ENCODE peak calls at places on chromosomes 5 and 9, in ten cellular contexts. One of them, this sample, is unnamed.

GRCh38 chr9:114908104-114908621 is 22.2 kb downstream of the TNFSF8 start:
- DNase-seq in fibroblast of lung: no peak
- DNase-seq in mammary epithelial cell: peak
- DNase-seq in HCT116: peak
- DNase-seq in GM23248: peak
- DNase-seq in MM.1S: peak
- DNase-seq in hepatocyte: peak
- DNase-seq in GM23338: no peak
- DNase-seq in astrocyte: peak
- DNase-seq in neural progenitor cell: no peak
- DNase-seq in this sample: no peak

GRCh38 chr5:77133061-77133758 is 46.1 kb upstream of the ZBED3 start:
- DNase-seq in fibroblast of lung: peak
- DNase-seq in mammary epithelial cell: peak
- DNase-seq in HCT116: peak
- DNase-seq in GM23248: peak
- DNase-seq in MM.1S: no peak
- DNase-seq in hepatocyte: peak
- DNase-seq in GM23338: no peak
- DNase-seq in astrocyte: peak
- DNase-seq in neural progenitor cell: no peak
- DNase-seq in this sample: no peak

GRCh38 chr5:158840193-158840592 is 259.5 kb downstream of the EBF1 start:
- DNase-seq in fibroblast of lung: no peak
- DNase-seq in mammary epithelial cell: no peak
- DNase-seq in HCT116: no peak
- DNase-seq in GM23248: peak
- DNase-seq in MM.1S: no peak
- DNase-seq in hepatocyte: no peak
- DNase-seq in GM23338: no peak
- DNase-seq in astrocyte: no peak
- DNase-seq in neural progenitor cell: no peak
- DNase-seq in this sample: no peak

GRCh38 chr5:138696501-138696900 is 56.7 kb upstream of the CTNNA1 start:
- DNase-seq in fibroblast of lung: no peak
- DNase-seq in mammary epithelial cell: peak
- DNase-seq in HCT116: no peak
- DNase-seq in GM23248: peak
- DNase-seq in MM.1S: no peak
- DNase-seq in hepatocyte: peak
- DNase-seq in GM23338: no peak
- DNase-seq in astrocyte: peak
- DNase-seq in neural progenitor cell: no peak
- DNase-seq in this sample: no peak

GRCh38 chr9:91119147-91119546 is 242.6 kb downstream of the AUH start:
- DNase-seq in fibroblast of lung: peak
- DNase-seq in mammary epithelial cell: peak
- DNase-seq in HCT116: no peak
- DNase-seq in GM23248: peak
- DNase-seq in MM.1S: no peak
- DNase-seq in hepatocyte: no peak
- DNase-seq in GM23338: peak
- DNase-seq in astrocyte: peak
- DNase-seq in neural progenitor cell: no peak
- DNase-seq in this sample: peak

GRCh38 chr5:10528056-10528816 is 35.6 kb upstream of the ANKRD33B start:
- DNase-seq in fibroblast of lung: peak
- DNase-seq in mammary epithelial cell: peak
- DNase-seq in HCT116: no peak
- DNase-seq in GM23248: peak
- DNase-seq in MM.1S: no peak
- DNase-seq in hepatocyte: no peak
- DNase-seq in GM23338: no peak
- DNase-seq in astrocyte: no peak
- DNase-seq in neural progenitor cell: no peak
- DNase-seq in this sample: peak

GRCh38 chr5:76337949-76338589 is 65.0 kb upstream of the IQGAP2 start:
- DNase-seq in fibroblast of lung: peak
- DNase-seq in mammary epithelial cell: peak
- DNase-seq in HCT116: peak
- DNase-seq in GM23248: peak
- DNase-seq in MM.1S: peak
- DNase-seq in hepatocyte: peak
- DNase-seq in GM23338: peak
- DNase-seq in astrocyte: peak
- DNase-seq in neural progenitor cell: peak
- DNase-seq in this sample: no peak

GRCh38 chr5:4653475-4653874 is 486.7 kb upstream of the ADAMTS16 start:
- DNase-seq in fibroblast of lung: no peak
- DNase-seq in mammary epithelial cell: no peak
- DNase-seq in HCT116: no peak
- DNase-seq in GM23248: no peak
- DNase-seq in MM.1S: no peak
- DNase-seq in hepatocyte: no peak
- DNase-seq in GM23338: no peak
- DNase-seq in astrocyte: no peak
- DNase-seq in neural progenitor cell: no peak
- DNase-seq in this sample: no peak

GRCh38 chr9:76534031-76534430 is 75.0 kb downstream of the GCNT1 start:
- DNase-seq in fibroblast of lung: peak
- DNase-seq in mammary epithelial cell: no peak
- DNase-seq in HCT116: no peak
- DNase-seq in GM23248: peak
- DNase-seq in MM.1S: no peak
- DNase-seq in hepatocyte: no peak
- DNase-seq in GM23338: no peak
- DNase-seq in astrocyte: peak
- DNase-seq in neural progenitor cell: no peak
- DNase-seq in this sample: no peak

GRCh38 chr5:92641031-92641962 is 939.7 kb downstream of the NR2F1-AS1 start:
- DNase-seq in fibroblast of lung: peak
- DNase-seq in mammary epithelial cell: peak
- DNase-seq in HCT116: peak
- DNase-seq in GM23248: peak
- DNase-seq in MM.1S: peak
- DNase-seq in hepatocyte: peak
- DNase-seq in GM23338: no peak
- DNase-seq in astrocyte: peak
- DNase-seq in neural progenitor cell: no peak
- DNase-seq in this sample: peak

GRCh38 chr5:157290981-157291711 is 25.2 kb downstream of the CYFIP2 start:
- DNase-seq in fibroblast of lung: no peak
- DNase-seq in mammary epithelial cell: no peak
- DNase-seq in HCT116: no peak
- DNase-seq in GM23248: no peak
- DNase-seq in MM.1S: no peak
- DNase-seq in hepatocyte: peak
- DNase-seq in GM23338: no peak
- DNase-seq in astrocyte: peak
- DNase-seq in neural progenitor cell: no peak
- DNase-seq in this sample: no peak

GRCh38 chr9:127884976-127885490 is 7.6 kb upstream of the AK1 start:
- DNase-seq in fibroblast of lung: no peak
- DNase-seq in mammary epithelial cell: no peak
- DNase-seq in HCT116: no peak
- DNase-seq in GM23248: no peak
- DNase-seq in MM.1S: no peak
- DNase-seq in hepatocyte: no peak
- DNase-seq in GM23338: no peak
- DNase-seq in astrocyte: no peak
- DNase-seq in neural progenitor cell: no peak
- DNase-seq in this sample: no peak

GRCh38 chr5:95863383-95863757 is 40.8 kb upstream of the GLRX start:
- DNase-seq in fibroblast of lung: peak
- DNase-seq in mammary epithelial cell: no peak
- DNase-seq in HCT116: no peak
- DNase-seq in GM23248: peak
- DNase-seq in MM.1S: no peak
- DNase-seq in hepatocyte: peak
- DNase-seq in GM23338: no peak
- DNase-seq in astrocyte: no peak
- DNase-seq in neural progenitor cell: no peak
- DNase-seq in this sample: peak

GRCh38 chr5:756171-756570 is 28.4 kb downstream of the ZDHHC11B start:
- DNase-seq in fibroblast of lung: no peak
- DNase-seq in mammary epithelial cell: no peak
- DNase-seq in HCT116: no peak
- DNase-seq in GM23248: no peak
- DNase-seq in MM.1S: no peak
- DNase-seq in hepatocyte: no peak
- DNase-seq in GM23338: no peak
- DNase-seq in astrocyte: no peak
- DNase-seq in neural progenitor cell: no peak
- DNase-seq in this sample: no peak

GRCh38 chr9:137879566-137880150 is 2.1 kb downstream of the CACNA1B start:
- DNase-seq in fibroblast of lung: no peak
- DNase-seq in mammary epithelial cell: no peak
- DNase-seq in HCT116: no peak
- DNase-seq in GM23248: no peak
- DNase-seq in MM.1S: no peak
- DNase-seq in hepatocyte: no peak
- DNase-seq in GM23338: no peak
- DNase-seq in astrocyte: no peak
- DNase-seq in neural progenitor cell: no peak
- DNase-seq in this sample: no peak

GRCh38 chr9:137878957-137879555 is 1.5 kb downstream of the CACNA1B start:
- DNase-seq in fibroblast of lung: no peak
- DNase-seq in mammary epithelial cell: no peak
- DNase-seq in HCT116: no peak
- DNase-seq in GM23248: no peak
- DNase-seq in MM.1S: no peak
- DNase-seq in hepatocyte: no peak
- DNase-seq in GM23338: no peak
- DNase-seq in astrocyte: no peak
- DNase-seq in neural progenitor cell: no peak
- DNase-seq in this sample: no peak

GRCh38 chr9:137880160-137880975 is 2.8 kb downstream of the CACNA1B start:
- DNase-seq in fibroblast of lung: no peak
- DNase-seq in mammary epithelial cell: no peak
- DNase-seq in HCT116: no peak
- DNase-seq in GM23248: no peak
- DNase-seq in MM.1S: no peak
- DNase-seq in hepatocyte: no peak
- DNase-seq in GM23338: no peak
- DNase-seq in astrocyte: no peak
- DNase-seq in neural progenitor cell: no peak
- DNase-seq in this sample: no peak

GRCh38 chr9:137876781-137877386 is 698 bp upstream of the CACNA1B start:
- DNase-seq in fibroblast of lung: no peak
- DNase-seq in mammary epithelial cell: no peak
- DNase-seq in HCT116: no peak
- DNase-seq in GM23248: no peak
- DNase-seq in MM.1S: no peak
- DNase-seq in hepatocyte: no peak
- DNase-seq in GM23338: peak
- DNase-seq in astrocyte: no peak
- DNase-seq in neural progenitor cell: no peak
- DNase-seq in this sample: no peak

GRCh38 chr9:137878146-137878941 is 762 bp downstream of the CACNA1B start:
- DNase-seq in fibroblast of lung: peak
- DNase-seq in mammary epithelial cell: peak
- DNase-seq in HCT116: no peak
- DNase-seq in GM23248: peak
- DNase-seq in MM.1S: no peak
- DNase-seq in hepatocyte: peak
- DNase-seq in GM23338: peak
- DNase-seq in astrocyte: no peak
- DNase-seq in neural progenitor cell: peak
- DNase-seq in this sample: no peak
- TF ChIP-seq EZH2 in fibroblast of lung: peak
- TF ChIP-seq EZH2 in mammary epithelial cell: no peak
- TF ChIP-seq EZH2 in HCT116: no peak
- TF ChIP-seq EZH2 in GM23248: no peak
- TF ChIP-seq EZH2 in MM.1S: no peak
- TF ChIP-seq EZH2 in hepatocyte: no peak
- TF ChIP-seq EZH2 in GM23338: no peak
- TF ChIP-seq EZH2 in astrocyte: no peak
- TF ChIP-seq EZH2 in neural progenitor cell: peak
- TF ChIP-seq EZH2 in this sample: no peak

GRCh38 chr5:102731704-102732103 is 23.4 kb upstream of the PAM start:
- DNase-seq in fibroblast of lung: no peak
- DNase-seq in mammary epithelial cell: no peak
- DNase-seq in HCT116: no peak
- DNase-seq in GM23248: no peak
- DNase-seq in MM.1S: no peak
- DNase-seq in hepatocyte: no peak
- DNase-seq in GM23338: no peak
- DNase-seq in astrocyte: no peak
- DNase-seq in neural progenitor cell: no peak
- DNase-seq in this sample: no peak
- TF ChIP-seq EZH2 in fibroblast of lung: no peak
- TF ChIP-seq EZH2 in mammary epithelial cell: no peak
- TF ChIP-seq EZH2 in HCT116: no peak
- TF ChIP-seq EZH2 in GM23248: no peak
- TF ChIP-seq EZH2 in MM.1S: no peak
- TF ChIP-seq EZH2 in hepatocyte: no peak
- TF ChIP-seq EZH2 in GM23338: no peak
- TF ChIP-seq EZH2 in astrocyte: no peak
- TF ChIP-seq EZH2 in neural progenitor cell: no peak
- TF ChIP-seq EZH2 in this sample: no peak

GRCh38 chr9:130320697-130321080 is 55.1 kb downstream of the HMCN2 start:
- DNase-seq in fibroblast of lung: no peak
- DNase-seq in mammary epithelial cell: no peak
- DNase-seq in HCT116: no peak
- DNase-seq in GM23248: no peak
- DNase-seq in MM.1S: no peak
- DNase-seq in hepatocyte: no peak
- DNase-seq in GM23338: peak
- DNase-seq in astrocyte: no peak
- DNase-seq in neural progenitor cell: peak
- DNase-seq in this sample: no peak
- TF ChIP-seq EZH2 in fibroblast of lung: no peak
- TF ChIP-seq EZH2 in mammary epithelial cell: no peak
- TF ChIP-seq EZH2 in HCT116: no peak
- TF ChIP-seq EZH2 in GM23248: no peak
- TF ChIP-seq EZH2 in MM.1S: no peak
- TF ChIP-seq EZH2 in hepatocyte: no peak
- TF ChIP-seq EZH2 in GM23338: no peak
- TF ChIP-seq EZH2 in astrocyte: no peak
- TF ChIP-seq EZH2 in neural progenitor cell: no peak
- TF ChIP-seq EZH2 in this sample: no peak

DNA sequence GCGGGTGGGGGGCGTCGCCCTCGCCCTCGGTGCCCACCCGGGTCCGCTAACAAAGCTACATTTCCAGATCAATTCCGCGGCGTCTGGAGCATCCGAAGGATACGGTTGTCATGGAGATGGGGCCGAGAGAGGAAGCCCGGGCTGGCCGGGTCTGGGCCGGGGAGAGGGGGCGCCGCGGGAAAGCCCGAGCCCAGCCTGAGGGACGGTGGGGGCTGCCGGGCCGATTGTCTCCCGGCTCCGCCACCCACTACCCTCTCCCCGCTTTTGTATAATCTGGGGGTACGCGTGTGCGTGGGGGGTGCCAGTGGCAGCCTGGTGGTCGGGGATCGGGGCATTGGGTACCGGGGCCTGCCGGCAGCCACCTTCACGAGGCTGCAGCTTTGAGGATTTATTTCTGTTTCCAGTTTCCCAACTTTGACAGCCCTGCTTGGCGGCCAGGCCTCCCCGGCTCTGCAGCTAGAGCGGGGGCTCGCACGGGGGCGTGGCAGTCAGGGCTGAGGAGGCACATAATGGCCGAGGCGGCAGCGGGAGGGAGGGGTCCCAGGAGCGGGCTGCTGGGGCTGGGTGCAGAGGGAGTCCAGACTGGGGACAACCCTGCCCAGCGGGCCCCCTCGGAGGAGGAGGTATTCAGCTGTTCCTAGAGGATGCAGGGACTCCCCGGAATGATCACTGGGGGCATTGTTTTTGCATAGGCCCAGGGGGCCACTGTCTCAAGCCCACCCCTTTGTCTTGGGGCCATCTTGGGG is 626 bp downstream of the PSD2 start:
- DNase-seq in fibroblast of lung: no peak
- DNase-seq in mammary epithelial cell: no peak
- DNase-seq in HCT116: no peak
- DNase-seq in GM23248: no peak
- DNase-seq in MM.1S: no peak
- DNase-seq in hepatocyte: no peak
- DNase-seq in GM23338: peak
- DNase-seq in astrocyte: no peak
- DNase-seq in neural progenitor cell: peak
- DNase-seq in this sample: no peak
- TF ChIP-seq EZH2 in fibroblast of lung: peak
- TF ChIP-seq EZH2 in mammary epithelial cell: peak
- TF ChIP-seq EZH2 in HCT116: no peak
- TF ChIP-seq EZH2 in GM23248: peak
- TF ChIP-seq EZH2 in MM.1S: peak
- TF ChIP-seq EZH2 in hepatocyte: peak
- TF ChIP-seq EZH2 in GM23338: peak
- TF ChIP-seq EZH2 in astrocyte: peak
- TF ChIP-seq EZH2 in neural progenitor cell: peak
- TF ChIP-seq EZH2 in this sample: peak